ENCODE peak calls at places on chromosomes 11 and 22, in four cellular contexts. T is upper lobe of left lung, F is uterus, J is tibial artery. X is an unnamed sample.

GRCh38 chr11:34476853-34477252 is 36.7 kb downstream of the ELF5 start:
- DNase-seq in T (no peak), F (no peak), J (no peak), X (no peak)

GRCh38 chr11:10694481-10695239 is 1.1 kb upstream of the IRAG1 start:
- DNase-seq in T (no peak), F (no peak), J (no peak), X (no peak)

GRCh38 chr11:101692980-101693379 is 109.2 kb upstream of the TRPC6 start:
- DNase-seq in T (no peak), F (no peak), J (no peak), X (no peak)

GRCh38 chr11:2205214-2205770 is 33.7 kb upstream of the TH start:
- DNase-seq in T (no peak), F (peak; percentile 5), J (peak; percentile 39), X (peak; percentile 7)

GRCh38 chr22:44338183-44338812 is 25.5 kb upstream of the SHISAL1 start:
- DNase-seq in T (no peak), F (no peak), J (no peak), X (no peak)

GRCh38 chr22:37289156-37289735 is 6.9 kb downstream of the CYTH4 start:
- DNase-seq in T (no peak), F (no peak), J (no peak), X (no peak)

GRCh38 chr22:30538280-30538679 is 8.3 kb downstream of the SEC14L6 start:
- DNase-seq in T (no peak), F (no peak), J (no peak), X (no peak)

GRCh38 chr11:65500262-65501004 is 1.6 kb downstream of the MALAT1 start:
- DNase-seq in T (no peak), F (no peak), J (peak; percentile 67), X (peak; percentile 39)

GRCh38 chr11:70411713-70412452 is 13.6 kb downstream of the CTTN start:
- DNase-seq in T (no peak), F (no peak), J (no peak), X (no peak)

GRCh38 chr11:66646875-66647274 is 8.4 kb downstream of the RBM4 start:
- DNase-seq in T (no peak), F (no peak), J (no peak), X (no peak)
- H3K36me3 ChIP-seq in T (peaks cover 54% of the 10 kb centered on the region), F (no peaks in the 10 kb centered on the region), J (peaks cover 59% of the 10 kb centered on the region), X (peaks cover 75% of the 10 kb centered on the region)

DNA sequence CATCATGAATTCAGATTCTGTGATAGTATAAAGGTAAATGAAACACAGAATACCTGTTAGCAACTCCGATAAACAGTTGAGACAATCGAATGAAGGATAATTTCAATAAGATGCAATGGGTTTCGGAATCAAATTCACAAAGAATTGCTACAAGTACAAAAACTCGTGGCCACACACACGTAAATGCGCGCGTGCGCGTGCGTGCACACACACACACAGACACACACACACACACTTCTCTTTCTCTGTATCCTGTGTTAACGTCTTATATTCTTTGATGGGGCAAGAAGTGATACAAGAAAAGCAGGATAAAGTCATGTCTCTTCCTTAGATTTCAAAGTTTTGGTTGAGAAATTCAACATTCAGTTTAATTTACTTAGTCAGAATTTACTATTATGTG is 57.2 kb downstream of the FOLH1 start:
- DNase-seq in T (peak; percentile 51), F (no peak), J (no peak), X (no peak)
- H3K27ac ChIP-seq in T (no peak overlapping the region), F (no peak overlapping the region), J (no peak overlapping the region), X (no peak overlapping the region)

DNA sequence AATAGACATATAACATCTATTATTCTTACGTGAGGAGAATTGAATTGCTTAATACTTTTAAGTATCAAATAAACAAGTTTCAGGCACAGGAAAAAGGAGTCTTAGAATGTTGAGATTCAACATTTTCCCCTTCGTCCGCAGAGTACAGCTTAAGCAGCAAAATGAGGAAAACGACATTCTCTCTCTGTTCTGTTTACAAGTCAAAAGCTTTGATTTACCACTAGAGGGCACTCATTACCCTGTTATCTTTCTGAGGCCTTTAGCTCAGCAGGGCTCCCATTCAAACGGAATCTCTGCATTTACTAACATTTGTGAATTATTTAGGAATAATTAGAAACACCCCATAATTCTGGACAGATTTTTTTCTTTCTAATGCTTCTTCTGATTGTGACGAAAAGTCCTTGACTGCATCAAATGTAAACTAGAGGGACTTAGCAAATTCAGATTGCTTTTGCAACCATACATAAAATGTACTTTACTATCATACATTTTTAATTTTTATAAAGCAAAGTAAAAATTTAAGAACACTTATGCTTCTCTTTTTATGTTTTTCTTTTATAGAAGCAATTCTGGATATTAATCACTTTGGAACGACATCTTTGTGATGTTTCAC is 75.0 kb downstream of the JRKL start:
- DNase-seq in T (no peak), F (no peak), J (no peak), X (no peak)
- H3K4me3 ChIP-seq in T (no peak overlapping the region), F (no peak overlapping the region), J (no peak overlapping the region), X (no peak overlapping the region)

DNA sequence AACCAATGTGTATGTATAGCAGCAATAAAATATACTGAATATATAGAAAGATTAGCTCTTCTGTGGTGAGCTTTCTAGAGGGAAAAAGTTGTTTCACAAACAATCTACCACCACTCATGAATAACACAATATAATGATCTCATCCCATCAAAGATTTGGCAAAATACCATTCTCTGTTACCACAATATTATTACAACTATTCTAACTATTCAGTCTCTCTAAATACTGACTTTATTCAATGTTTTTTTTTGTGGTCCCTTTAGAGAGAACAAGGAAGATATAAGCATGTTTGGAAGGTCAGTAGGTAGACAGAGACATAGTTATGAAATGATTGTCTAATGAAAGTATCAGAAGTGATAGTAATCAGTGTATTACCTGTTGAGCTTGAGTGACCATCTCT is 7.8 kb downstream of the CCDC90B start:
- DNase-seq in T (no peak), F (no peak), J (no peak), X (no peak)
- H3K36me3 ChIP-seq in T (peaks cover 9% of the 10 kb centered on the region), F (no peaks in the 10 kb centered on the region), J (peaks cover 23% of the 10 kb centered on the region), X (peaks cover 42% of the 10 kb centered on the region)

GRCh38 chr11:117870176-117870952 is 6.1 kb downstream of the FXYD6 start:
- DNase-seq in T (peak; percentile 61), F (no peak), J (no peak), X (no peak)
- H3K27ac ChIP-seq in T (peak overlapping the region; percentile 35), F (peak overlapping the region; percentile 75), J (no peak overlapping the region), X (no peak overlapping the region)